ENCODE peak calls at places on chromosomes 12 and 14, in five cellular contexts. One of them, this sample, is unnamed.

GRCh38 chr14:20657216-20658211 is 16.0 kb upstream of the OR6S1 start:
- DNase-seq in esophagus squamous epithelium: no peak
- DNase-seq in CD8-positive, alpha-beta memory T cell: no peak
- DNase-seq in SJSA1: no peak
- DNase-seq in cardiac muscle cell: no peak
- DNase-seq in this sample: no peak

GRCh38 chr14:35695647-35696046 is 113.4 kb downstream of the RALGAPA1 start:
- DNase-seq in cardiac muscle cell: no peak
- DNase-seq in SJSA1: no peak
- DNase-seq in CD8-positive, alpha-beta memory T cell: no peak
- DNase-seq in esophagus squamous epithelium: no peak
- DNase-seq in this sample: no peak

GRCh38 chr12:92493816-92494215 is 209.0 kb upstream of the PLEKHG7 start:
- DNase-seq in CD8-positive, alpha-beta memory T cell: no peak
- DNase-seq in esophagus squamous epithelium: no peak
- DNase-seq in cardiac muscle cell: no peak
- DNase-seq in SJSA1: no peak
- DNase-seq in this sample: no peak

GRCh38 chr14:99634443-99634842 is 10.5 kb upstream of the HHIPL1 start:
- DNase-seq in CD8-positive, alpha-beta memory T cell: no peak
- DNase-seq in esophagus squamous epithelium: no peak
- DNase-seq in SJSA1: no peak
- DNase-seq in cardiac muscle cell: no peak
- DNase-seq in this sample: no peak

GRCh38 chr12:131571827-131572226 is 139.1 kb upstream of the SFSWAP start:
- DNase-seq in cardiac muscle cell: no peak
- DNase-seq in CD8-positive, alpha-beta memory T cell: no peak
- DNase-seq in SJSA1: no peak
- DNase-seq in esophagus squamous epithelium: no peak
- DNase-seq in this sample: no peak

GRCh38 chr14:29805415-29806123 is 122.1 kb downstream of the PRKD1 start:
- DNase-seq in SJSA1: peak; percentile 6
- DNase-seq in cardiac muscle cell: no peak
- DNase-seq in CD8-positive, alpha-beta memory T cell: no peak
- DNase-seq in esophagus squamous epithelium: no peak
- DNase-seq in this sample: peak; percentile 86

GRCh38 chr12:63129927-63130326 is 21.1 kb downstream of the AVPR1A start:
- DNase-seq in esophagus squamous epithelium: no peak
- DNase-seq in CD8-positive, alpha-beta memory T cell: no peak
- DNase-seq in SJSA1: no peak
- DNase-seq in cardiac muscle cell: no peak
- DNase-seq in this sample: no peak

GRCh38 chr12:124036117-124037109 is 63.4 kb downstream of the ZNF664 start:
- DNase-seq in esophagus squamous epithelium: no peak
- DNase-seq in CD8-positive, alpha-beta memory T cell: peak; percentile 23
- DNase-seq in SJSA1: peak; percentile 66
- DNase-seq in cardiac muscle cell: peak; percentile 58
- DNase-seq in this sample: peak; percentile 15

GRCh38 chr12:98743362-98743953 is 98.4 kb downstream of the APAF1 start:
- DNase-seq in cardiac muscle cell: peak; percentile 48
- DNase-seq in CD8-positive, alpha-beta memory T cell: no peak
- DNase-seq in esophagus squamous epithelium: no peak
- DNase-seq in SJSA1: no peak
- DNase-seq in this sample: no peak

GRCh38 chr14:100542619-100543205 is 44.5 kb downstream of the BEGAIN start:
- DNase-seq in cardiac muscle cell: no peak
- DNase-seq in CD8-positive, alpha-beta memory T cell: no peak
- DNase-seq in SJSA1: no peak
- DNase-seq in esophagus squamous epithelium: no peak
- DNase-seq in this sample: no peak

GRCh38 chr12:5200276-5201087 is 156.8 kb downstream of the KCNA5 start:
- DNase-seq in SJSA1: peak; percentile 39
- DNase-seq in cardiac muscle cell: peak; percentile 84
- DNase-seq in CD8-positive, alpha-beta memory T cell: no peak
- DNase-seq in esophagus squamous epithelium: no peak
- DNase-seq in this sample: no peak

GRCh38 chr12:87430444-87430843 is 598.8 kb downstream of the C12orf50 start:
- DNase-seq in CD8-positive, alpha-beta memory T cell: no peak
- DNase-seq in esophagus squamous epithelium: no peak
- DNase-seq in SJSA1: no peak
- DNase-seq in cardiac muscle cell: no peak
- DNase-seq in this sample: no peak

GRCh38 chr12:109448707-109449390 is 28.3 kb downstream of the KCTD10 start:
- DNase-seq in CD8-positive, alpha-beta memory T cell: no peak
- DNase-seq in esophagus squamous epithelium: no peak
- DNase-seq in cardiac muscle cell: no peak
- DNase-seq in SJSA1: no peak
- DNase-seq in this sample: no peak

GRCh38 chr12:28222081-28222700 is 31.9 kb downstream of the CCDC91 start:
- DNase-seq in esophagus squamous epithelium: no peak
- DNase-seq in cardiac muscle cell: no peak
- DNase-seq in SJSA1: no peak
- DNase-seq in CD8-positive, alpha-beta memory T cell: peak; percentile 43
- DNase-seq in this sample: no peak

GRCh38 chr12:74339211-74339610 is 198.4 kb upstream of the ATXN7L3B start:
- DNase-seq in esophagus squamous epithelium: no peak
- DNase-seq in CD8-positive, alpha-beta memory T cell: no peak
- DNase-seq in SJSA1: peak; percentile 64
- DNase-seq in cardiac muscle cell: no peak
- DNase-seq in this sample: no peak

GRCh38 chr12:9052610-9053009 is 63.1 kb downstream of the A2M start:
- DNase-seq in CD8-positive, alpha-beta memory T cell: no peak
- DNase-seq in esophagus squamous epithelium: no peak
- DNase-seq in SJSA1: no peak
- DNase-seq in cardiac muscle cell: no peak
- DNase-seq in this sample: no peak

GRCh38 chr12:124053855-124054254 is 80.8 kb downstream of the ZNF664 start:
- DNase-seq in SJSA1: peak; percentile 42
- DNase-seq in esophagus squamous epithelium: no peak
- DNase-seq in CD8-positive, alpha-beta memory T cell: no peak
- DNase-seq in cardiac muscle cell: peak; percentile 73
- DNase-seq in this sample: peak; percentile 18

GRCh38 chr12:15527201-15527782 is 205.0 kb downstream of the PTPRO start:
- DNase-seq in esophagus squamous epithelium: no peak
- DNase-seq in CD8-positive, alpha-beta memory T cell: no peak
- DNase-seq in SJSA1: no peak
- DNase-seq in cardiac muscle cell: no peak
- DNase-seq in this sample: no peak

GRCh38 chr12:85955127-85955526 is 81.0 kb downstream of the NTS start:
- DNase-seq in esophagus squamous epithelium: no peak
- DNase-seq in CD8-positive, alpha-beta memory T cell: no peak
- DNase-seq in cardiac muscle cell: no peak
- DNase-seq in SJSA1: no peak
- DNase-seq in this sample: no peak

GRCh38 chr12:40106655-40107054 is 774 bp upstream of the SLC2A13 start:
- DNase-seq in CD8-positive, alpha-beta memory T cell: no peak
- DNase-seq in cardiac muscle cell: no peak
- DNase-seq in SJSA1: no peak
- DNase-seq in esophagus squamous epithelium: no peak
- DNase-seq in this sample: no peak

GRCh38 chr12:94182971-94183701 is 34.8 kb downstream of the PLXNC1 start:
- DNase-seq in CD8-positive, alpha-beta memory T cell: no peak
- DNase-seq in esophagus squamous epithelium: no peak
- DNase-seq in cardiac muscle cell: no peak
- DNase-seq in SJSA1: no peak
- DNase-seq in this sample: no peak

GRCh38 chr14:77488558-77488957 is 10.1 kb downstream of the ISM2 start:
- DNase-seq in cardiac muscle cell: no peak
- DNase-seq in esophagus squamous epithelium: no peak
- DNase-seq in SJSA1: no peak
- DNase-seq in CD8-positive, alpha-beta memory T cell: no peak
- DNase-seq in this sample: no peak

GRCh38 chr12:101280006-101280505 is at the start of gene UTP20:
- DNase-seq in esophagus squamous epithelium: peak; percentile 62
- DNase-seq in SJSA1: peak; percentile 78
- DNase-seq in cardiac muscle cell: peak; percentile 95
- DNase-seq in CD8-positive, alpha-beta memory T cell: peak; percentile 88
- DNase-seq in this sample: peak; percentile 67

GRCh38 chr12:91687052-91688017 is 458.3 kb downstream of the BTG1 start:
- DNase-seq in cardiac muscle cell: no peak
- DNase-seq in esophagus squamous epithelium: no peak
- DNase-seq in CD8-positive, alpha-beta memory T cell: peak; percentile 61
- DNase-seq in SJSA1: peak; percentile 43
- DNase-seq in this sample: no peak

GRCh38 chr12:41333988-41334387 is 145.9 kb downstream of the PDZRN4 start:
- DNase-seq in CD8-positive, alpha-beta memory T cell: no peak
- DNase-seq in SJSA1: no peak
- DNase-seq in esophagus squamous epithelium: no peak
- DNase-seq in cardiac muscle cell: no peak
- DNase-seq in this sample: no peak

GRCh38 chr14:97523936-97524335 is 726.8 kb downstream of the VRK1 start:
- DNase-seq in CD8-positive, alpha-beta memory T cell: no peak
- DNase-seq in cardiac muscle cell: no peak
- DNase-seq in SJSA1: no peak
- DNase-seq in esophagus squamous epithelium: no peak
- DNase-seq in this sample: no peak

GRCh38 chr12:51814311-51815088 is 34.0 kb downstream of the FIGNL2 start:
- DNase-seq in cardiac muscle cell: peak; percentile 83
- DNase-seq in esophagus squamous epithelium: no peak
- DNase-seq in SJSA1: no peak
- DNase-seq in CD8-positive, alpha-beta memory T cell: peak; percentile 50
- DNase-seq in this sample: peak; percentile 26

GRCh38 chr12:9337656-9338055 is 129.5 kb upstream of the PZP start:
- DNase-seq in cardiac muscle cell: no peak
- DNase-seq in esophagus squamous epithelium: no peak
- DNase-seq in SJSA1: no peak
- DNase-seq in CD8-positive, alpha-beta memory T cell: no peak
- DNase-seq in this sample: no peak

GRCh38 chr14:55532645-55533309 is 47.2 kb upstream of the KTN1 start:
- DNase-seq in esophagus squamous epithelium: no peak
- DNase-seq in SJSA1: peak; percentile 44
- DNase-seq in CD8-positive, alpha-beta memory T cell: no peak
- DNase-seq in cardiac muscle cell: peak; percentile 60
- DNase-seq in this sample: no peak

GRCh38 chr12:98405795-98406366 is 109.5 kb upstream of the TMPO start:
- DNase-seq in esophagus squamous epithelium: no peak
- DNase-seq in SJSA1: no peak
- DNase-seq in CD8-positive, alpha-beta memory T cell: no peak
- DNase-seq in cardiac muscle cell: no peak
- DNase-seq in this sample: no peak

GRCh38 chr12:111687255-111687654 is 1.4 kb downstream of the ACAD10 start:
- DNase-seq in SJSA1: no peak
- DNase-seq in cardiac muscle cell: no peak
- DNase-seq in esophagus squamous epithelium: no peak
- DNase-seq in CD8-positive, alpha-beta memory T cell: no peak
- DNase-seq in this sample: no peak

GRCh38 chr12:66014818-66015217 is 115.7 kb downstream of the LLPH start:
- DNase-seq in esophagus squamous epithelium: no peak
- DNase-seq in SJSA1: peak; percentile 50
- DNase-seq in cardiac muscle cell: no peak
- DNase-seq in CD8-positive, alpha-beta memory T cell: no peak
- DNase-seq in this sample: peak; percentile 30

GRCh38 chr12:105670664-105671063 is 340.2 kb downstream of the C12orf75 start:
- DNase-seq in SJSA1: peak; percentile 37
- DNase-seq in cardiac muscle cell: no peak
- DNase-seq in esophagus squamous epithelium: no peak
- DNase-seq in CD8-positive, alpha-beta memory T cell: no peak
- DNase-seq in this sample: no peak

GRCh38 chr12:117907108-117907689 is 61.6 kb downstream of the KSR2 start:
- DNase-seq in esophagus squamous epithelium: no peak
- DNase-seq in cardiac muscle cell: no peak
- DNase-seq in CD8-positive, alpha-beta memory T cell: no peak
- DNase-seq in SJSA1: no peak
- DNase-seq in this sample: no peak

GRCh38 chr12:95601091-95601490 is 49.8 kb upstream of the USP44 start:
- DNase-seq in SJSA1: no peak
- DNase-seq in cardiac muscle cell: no peak
- DNase-seq in esophagus squamous epithelium: no peak
- DNase-seq in CD8-positive, alpha-beta memory T cell: no peak
- DNase-seq in this sample: no peak
- H3K27ac ChIP-seq in SJSA1: peak overlapping the region; percentile 43
- H3K27ac ChIP-seq in cardiac muscle cell: no peak overlapping the region
- H3K27ac ChIP-seq in esophagus squamous epithelium: peak overlapping the region; percentile 2
- H3K27ac ChIP-seq in CD8-positive, alpha-beta memory T cell: no peak overlapping the region
- H3K27ac ChIP-seq in this sample: peak overlapping the region; percentile 80

GRCh38 chr14:93112891-93113677 is 2.6 kb downstream of the ITPK1 start:
- DNase-seq in esophagus squamous epithelium: peak; percentile 12
- DNase-seq in cardiac muscle cell: peak; percentile 93
- DNase-seq in SJSA1: peak; percentile 72
- DNase-seq in CD8-positive, alpha-beta memory T cell: peak; percentile 60
- DNase-seq in this sample: peak; percentile 52
- H3K4me3 ChIP-seq in esophagus squamous epithelium: no peak overlapping the region
- H3K4me3 ChIP-seq in cardiac muscle cell: no peak overlapping the region
- H3K4me3 ChIP-seq in SJSA1: peak overlapping the region; percentile 89
- H3K4me3 ChIP-seq in CD8-positive, alpha-beta memory T cell: peak overlapping the region; percentile 25
- H3K4me3 ChIP-seq in this sample: peak overlapping the region; percentile 34

DNA sequence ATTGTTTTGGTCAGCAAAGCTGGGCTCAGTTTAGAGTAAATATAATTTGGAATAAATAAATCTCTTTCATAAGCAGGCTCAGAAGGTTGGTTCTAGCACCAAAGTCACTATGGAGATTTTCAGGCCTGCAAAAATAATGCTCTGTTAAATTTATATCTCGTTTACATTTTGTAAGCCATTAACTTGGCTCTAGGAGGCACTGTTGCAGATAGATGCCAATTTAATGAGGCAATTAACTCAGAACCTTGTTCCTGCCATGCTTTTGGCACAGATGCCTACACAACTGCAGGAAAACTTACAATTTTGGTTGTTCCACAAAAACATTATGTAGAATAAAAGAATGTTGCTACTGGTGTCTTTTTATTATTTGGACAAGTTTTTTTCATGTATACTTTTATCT is 428.1 kb downstream of the FLRT2 start:
- DNase-seq in esophagus squamous epithelium: no peak
- DNase-seq in CD8-positive, alpha-beta memory T cell: no peak
- DNase-seq in cardiac muscle cell: no peak
- DNase-seq in SJSA1: no peak
- DNase-seq in this sample: no peak
- H3K9me3 ChIP-seq in esophagus squamous epithelium: no peaks in the 10 kb centered on the region
- H3K9me3 ChIP-seq in CD8-positive, alpha-beta memory T cell: no peaks in the 10 kb centered on the region
- H3K9me3 ChIP-seq in cardiac muscle cell: no peaks in the 10 kb centered on the region
- H3K9me3 ChIP-seq in SJSA1: no peaks in the 10 kb centered on the region
- H3K9me3 ChIP-seq in this sample: no peaks in the 10 kb centered on the region

DNA sequence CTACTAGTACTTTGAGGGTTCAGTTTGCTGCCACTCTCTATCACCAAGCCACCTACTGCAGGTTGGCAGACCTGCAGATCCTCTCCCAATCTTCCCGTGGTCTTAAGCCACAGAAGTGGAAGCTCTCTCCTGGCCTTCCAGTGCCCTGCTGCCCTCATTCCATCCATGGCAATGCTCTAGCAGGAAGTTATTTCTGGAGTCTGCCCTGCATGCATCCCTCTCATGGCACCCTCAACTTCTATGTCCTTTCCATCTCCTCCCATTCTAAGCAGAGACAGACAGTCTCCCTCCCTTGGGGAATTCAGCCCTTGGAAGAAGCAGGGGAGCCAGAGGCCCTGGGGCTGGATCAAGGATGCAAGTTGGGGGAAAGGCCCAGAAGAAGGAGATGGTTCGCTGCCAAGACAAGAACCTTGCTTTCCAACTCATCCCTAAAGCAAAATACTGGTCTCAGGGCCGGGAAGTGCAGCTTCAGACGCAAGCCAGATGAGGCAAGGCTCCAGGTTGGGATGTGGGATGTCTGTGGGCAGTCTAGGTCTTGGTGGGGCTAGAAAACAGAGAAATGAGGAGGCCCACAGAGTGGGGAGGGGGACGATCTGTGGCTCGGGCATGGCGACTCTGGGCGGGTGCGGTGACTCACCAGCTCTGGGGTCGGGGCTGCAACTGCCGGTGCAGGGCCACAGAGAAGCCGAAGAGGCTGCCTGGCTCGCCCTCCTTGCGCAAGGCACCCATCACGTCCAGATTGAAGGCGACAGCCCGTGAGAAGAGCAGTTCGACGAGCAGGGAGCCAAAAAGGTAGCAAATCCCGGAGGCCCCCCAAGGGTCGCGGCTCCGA is 648 bp downstream of the ITGA7 start:
- DNase-seq in esophagus squamous epithelium: no peak
- DNase-seq in cardiac muscle cell: peak; percentile 42
- DNase-seq in CD8-positive, alpha-beta memory T cell: no peak
- DNase-seq in SJSA1: no peak
- DNase-seq in this sample: no peak
- H3K27ac ChIP-seq in esophagus squamous epithelium: peak overlapping the region; percentile 87
- H3K27ac ChIP-seq in cardiac muscle cell: no peak overlapping the region
- H3K27ac ChIP-seq in CD8-positive, alpha-beta memory T cell: no peak overlapping the region
- H3K27ac ChIP-seq in SJSA1: no peak overlapping the region
- H3K27ac ChIP-seq in this sample: no peak overlapping the region

This sample was measured in AG04450.